ENCODE peak calls at places on chromosomes 6 and 20, in six cellular contexts. H is HepG2, Q is uterus, Y is esophagus squamous epithelium, T is ovary, C is IMR-90. K is an unnamed sample.

GRCh38 chr6:147559016-147559415 is 50.5 kb downstream of the SAMD5 start:
- DNase-seq in H (no peak), Q (no peak), Y (no peak), T (no peak), C (peak; percentile 5), K (peak; percentile 35)

GRCh38 chr6:139764498-139764986 is 390.1 kb upstream of the CITED2 start:
- DNase-seq in H (peak; percentile 66), Q (peak; percentile 56), Y (no peak), T (no peak), C (peak; percentile 99), K (no peak)

GRCh38 chr6:63713332-63713731 is 77.7 kb downstream of the PHF3 start:
- DNase-seq in H (no peak), Q (no peak), Y (no peak), T (no peak), C (no peak), K (no peak)

GRCh38 chr6:26507658-26508057 is 7.6 kb downstream of the BTN1A1 start:
- DNase-seq in H (no peak), Q (no peak), Y (no peak), T (no peak), C (no peak), K (no peak)

GRCh38 chr6:41594326-41594725 is 43.9 kb upstream of the MDFI start:
- DNase-seq in H (no peak), Q (no peak), Y (no peak), T (no peak), C (no peak), K (no peak)

GRCh38 chr6:37323568-37323967 is 30.2 kb upstream of the RNF8 start:
- DNase-seq in H (no peak), Q (no peak), Y (no peak), T (no peak), C (peak; percentile 48), K (no peak)

GRCh38 chr6:41167173-41167963 is 4.5 kb upstream of the TREM2 start:
- DNase-seq in H (no peak), Q (no peak), Y (no peak), T (no peak), C (peak; percentile 19), K (no peak)

GRCh38 chr20:25486377-25486776 is 78.9 kb downstream of the GINS1 start:
- DNase-seq in H (no peak), Q (no peak), Y (no peak), T (peak; percentile 45), C (peak; percentile 40), K (no peak)

GRCh38 chr6:40948598-40948997 is 90.4 kb downstream of the UNC5CL start:
- DNase-seq in H (no peak), Q (no peak), Y (no peak), T (no peak), C (peak; percentile 48), K (no peak)

GRCh38 chr20:25532015-25532751 is 53.1 kb downstream of the NINL start:
- DNase-seq in H (peak; percentile 41), Q (no peak), Y (no peak), T (no peak), C (no peak), K (no peak)

GRCh38 chr6:85662251-85662650 is 19.6 kb upstream of the SYNCRIP start:
- DNase-seq in H (no peak), Q (no peak), Y (no peak), T (no peak), C (no peak), K (no peak)

GRCh38 chr6:16704706-16705402 is 56.4 kb downstream of the ATXN1 start:
- DNase-seq in H (no peak), Q (no peak), Y (no peak), T (no peak), C (peak; percentile 79), K (no peak)
- H3K4me3 ChIP-seq in H (no peak overlapping the region), Q (peak overlapping the region; percentile 16), Y (peak overlapping the region; percentile 23), T (peak overlapping the region; percentile 28), C (no peak overlapping the region), K (no peak overlapping the region)

GRCh38 chr20:51930775-51931174 is 128.5 kb upstream of the SALL4 start:
- DNase-seq in H (no peak), Q (no peak), Y (no peak), T (no peak), C (peak; percentile 68), K (no peak)
- H3K27ac ChIP-seq in H (no peak overlapping the region), Q (no peak overlapping the region), Y (no peak overlapping the region), T (no peak overlapping the region), C (no peak overlapping the region), K (no peak overlapping the region)

GRCh38 chr6:167699141-167700036 is 127.3 kb upstream of the AFDN start:
- DNase-seq in H (no peak), Q (peak; percentile 73), Y (peak; percentile 15), T (peak; percentile 59), C (no peak), K (peak; percentile 69)
- TF ChIP-seq POLR2A in H (no peak), Q (no peak), Y (no peak), T (no peak), C (no peak), K (no peak)

GRCh38 chr6:6002005-6002808 is 4.5 kb downstream of the NRN1 start:
- DNase-seq in H (no peak), Q (no peak), Y (no peak), T (no peak), C (no peak), K (no peak)

GRCh38 chr6:6004147-6004995 is 2.4 kb downstream of the NRN1 start:
- DNase-seq in H (no peak), Q (no peak), Y (no peak), T (no peak), C (no peak), K (no peak)

GRCh38 chr6:6003334-6004146 is 3.2 kb downstream of the NRN1 start:
- DNase-seq in H (no peak), Q (no peak), Y (no peak), T (no peak), C (no peak), K (no peak)

GRCh38 chr6:6001443-6001842 is 5.3 kb downstream of the NRN1 start:
- DNase-seq in H (no peak), Q (no peak), Y (no peak), T (no peak), C (no peak), K (no peak)

GRCh38 chr6:6002809-6003333 is 3.9 kb downstream of the NRN1 start:
- DNase-seq in H (no peak), Q (no peak), Y (no peak), T (no peak), C (no peak), K (no peak)
- H3K4me3 ChIP-seq in H (no peak overlapping the region), Q (no peak overlapping the region), Y (peak overlapping the region; percentile 42), T (no peak overlapping the region), C (no peak overlapping the region), K (no peak overlapping the region)

K was measured in transverse colon.